ENCODE peak calls at places on chromosomes 4 and X, in six cellular contexts. One of them, this sample, is unnamed.

GRCh38 chr4:186557061-186557460 is 1.7 kb upstream of the MTNR1A start:
- DNase-seq in activated T-helper 9 cell treated with anti-CD3 and anti-CD28 coated beads, Interleukin-2, amount 50 U/mL, for 16 hours: no peak
- DNase-seq in CD4-positive, CD25-positive, alpha-beta regulatory T cell: no peak
- DNase-seq in ascending aorta: no peak
- DNase-seq in C1 segment of cervical spinal cord: no peak
- DNase-seq in HuH-7: no peak
- DNase-seq in this sample: no peak

GRCh38 chrX:14354541-14354940 is 174.8 kb upstream of the GLRA2 start:
- DNase-seq in activated T-helper 9 cell treated with anti-CD3 and anti-CD28 coated beads, Interleukin-2, amount 50 U/mL, for 16 hours: no peak
- DNase-seq in ascending aorta: no peak
- DNase-seq in CD4-positive, CD25-positive, alpha-beta regulatory T cell: no peak
- DNase-seq in C1 segment of cervical spinal cord: no peak
- DNase-seq in HuH-7: no peak
- DNase-seq in this sample: no peak

GRCh38 chrX:106889468-106889867 is 13.7 kb downstream of the RIPPLY1 start:
- DNase-seq in ascending aorta: no peak
- DNase-seq in HuH-7: no peak
- DNase-seq in activated T-helper 9 cell treated with anti-CD3 and anti-CD28 coated beads, Interleukin-2, amount 50 U/mL, for 16 hours: no peak
- DNase-seq in CD4-positive, CD25-positive, alpha-beta regulatory T cell: no peak
- DNase-seq in C1 segment of cervical spinal cord: no peak
- DNase-seq in this sample: no peak

GRCh38 chr4:32462944-32463343 is 1742.8 kb downstream of the PCDH7 start:
- DNase-seq in activated T-helper 9 cell treated with anti-CD3 and anti-CD28 coated beads, Interleukin-2, amount 50 U/mL, for 16 hours: no peak
- DNase-seq in CD4-positive, CD25-positive, alpha-beta regulatory T cell: no peak
- DNase-seq in ascending aorta: no peak
- DNase-seq in C1 segment of cervical spinal cord: no peak
- DNase-seq in HuH-7: no peak
- DNase-seq in this sample: peak

GRCh38 chr4:24657768-24658617 is 73.6 kb upstream of the DHX15 start:
- DNase-seq in ascending aorta: no peak
- DNase-seq in HuH-7: peak
- DNase-seq in CD4-positive, CD25-positive, alpha-beta regulatory T cell: no peak
- DNase-seq in C1 segment of cervical spinal cord: peak
- DNase-seq in activated T-helper 9 cell treated with anti-CD3 and anti-CD28 coated beads, Interleukin-2, amount 50 U/mL, for 16 hours: no peak
- DNase-seq in this sample: peak

GRCh38 chr4:155530857-155531256 is 135.8 kb upstream of the GUCY1A1 start:
- DNase-seq in activated T-helper 9 cell treated with anti-CD3 and anti-CD28 coated beads, Interleukin-2, amount 50 U/mL, for 16 hours: no peak
- DNase-seq in CD4-positive, CD25-positive, alpha-beta regulatory T cell: no peak
- DNase-seq in C1 segment of cervical spinal cord: no peak
- DNase-seq in ascending aorta: no peak
- DNase-seq in HuH-7: no peak
- DNase-seq in this sample: no peak

GRCh38 chr4:76589872-76590846 is 155.1 kb downstream of the SHROOM3 start:
- DNase-seq in activated T-helper 9 cell treated with anti-CD3 and anti-CD28 coated beads, Interleukin-2, amount 50 U/mL, for 16 hours: no peak
- DNase-seq in HuH-7: peak
- DNase-seq in CD4-positive, CD25-positive, alpha-beta regulatory T cell: no peak
- DNase-seq in ascending aorta: no peak
- DNase-seq in C1 segment of cervical spinal cord: no peak
- DNase-seq in this sample: peak

GRCh38 chr4:116839826-116840225 is 245.6 kb downstream of the TRAM1L1 start:
- DNase-seq in ascending aorta: no peak
- DNase-seq in HuH-7: no peak
- DNase-seq in C1 segment of cervical spinal cord: no peak
- DNase-seq in activated T-helper 9 cell treated with anti-CD3 and anti-CD28 coated beads, Interleukin-2, amount 50 U/mL, for 16 hours: no peak
- DNase-seq in CD4-positive, CD25-positive, alpha-beta regulatory T cell: no peak
- DNase-seq in this sample: no peak